ENCODE peak calls at places on chromosomes 12 and 14, in five cellular contexts. M is AG20443, J is ELR, L is C1 segment of cervical spinal cord, K is cardiac muscle cell. X is an unnamed sample.

GRCh38 chr14:77206877-77207389 is 25.3 kb downstream of the TMEM63C start:
- DNase-seq in J (no peak), M (no peak), K (no peak), L (no peak), X (no peak)

GRCh38 chr12:1794440-1795090 is 25.8 kb upstream of the LRTM2 start:
- DNase-seq in L (no peak), K (no peak), J (no peak), M (no peak), X (no peak)

GRCh38 chr12:92784356-92784755 is 81.6 kb downstream of the PLEKHG7 start:
- DNase-seq in M (peak), K (no peak), J (no peak), L (no peak), X (peak)

GRCh38 chr12:117033382-117034045 is 65.7 kb downstream of the TESC start:
- DNase-seq in K (no peak), J (no peak), L (no peak), M (no peak), X (no peak)

GRCh38 chr12:98578821-98579220 is 14.7 kb upstream of the SLC25A3 start:
- DNase-seq in M (no peak), L (no peak), J (no peak), K (no peak), X (peak)

GRCh38 chr14:97978336-97978735 is 1181.2 kb downstream of the VRK1 start:
- DNase-seq in K (no peak), L (peak), M (peak), J (no peak), X (peak)

GRCh38 chr14:22526210-22526609 is 62.8 kb downstream of the DAD1 start:
- DNase-seq in L (no peak), M (no peak), K (no peak), J (no peak), X (no peak)

GRCh38 chr12:92546826-92547348 is 155.9 kb upstream of the PLEKHG7 start:
- DNase-seq in L (no peak), M (no peak), K (no peak), J (no peak), X (no peak)

GRCh38 chr12:107372229-107372658 is 278.9 kb upstream of the CRY1 start:
- DNase-seq in J (peak), K (peak), M (no peak), L (no peak), X (peak)

GRCh38 chr14:94466706-94467370 is 9.2 kb downstream of the SERPINA9 start:
- DNase-seq in J (no peak), L (no peak), K (no peak), M (no peak), X (peak)

GRCh38 chr14:37903561-37904191 is 304.0 kb upstream of the SSTR1 start:
- DNase-seq in M (peak), L (no peak), K (peak), J (peak), X (peak)

GRCh38 chr14:68182492-68182891 is 362.9 kb downstream of the RAD51B start:
- DNase-seq in K (no peak), M (no peak), J (no peak), L (no peak), X (no peak)

GRCh38 chr12:32548691-32549412 is 130.2 kb upstream of the DNM1L start:
- DNase-seq in L (no peak), J (peak), K (peak), M (peak), X (no peak)

GRCh38 chr14:69323266-69323966 is 63.5 kb downstream of the GALNT16 start:
- DNase-seq in J (no peak), L (no peak), M (no peak), K (no peak), X (no peak)

GRCh38 chr12:542290-543113 is 82.8 kb downstream of the B4GALNT3 start:
- DNase-seq in K (no peak), L (no peak), M (no peak), J (no peak), X (no peak)

GRCh38 chr14:35821546-35822411 is 4.4 kb upstream of the BRMS1L start:
- DNase-seq in J (peak), L (no peak), K (peak), M (peak), X (peak)

GRCh38 chr12:122158700-122159285 is 15.2 kb downstream of the IL31 start:
- DNase-seq in L (no peak), J (no peak), K (no peak), M (no peak), X (peak)

GRCh38 chr14:75715926-75716780 is 55.1 kb downstream of the TTLL5 start:
- DNase-seq in M (peak), K (no peak), J (peak), L (no peak), X (peak)

GRCh38 chr12:26037615-26038180 is 79.2 kb downstream of the RASSF8 start:
- DNase-seq in J (no peak), L (no peak), M (no peak), K (no peak), X (no peak)

GRCh38 chr12:67366530-67367196 is 97.5 kb downstream of the CAND1 start:
- DNase-seq in K (peak), J (peak), L (no peak), M (peak), X (no peak)

GRCh38 chr14:94769413-94770250 is at the start of gene GSC:
- DNase-seq in M (peak), J (peak), L (no peak), K (peak), X (no peak)

GRCh38 chr14:88841741-88842140 is 17.3 kb downstream of the TTC8 start:
- DNase-seq in K (no peak), J (peak), M (no peak), L (no peak), X (peak)

GRCh38 chr12:116885496-116885895 is 4.3 kb upstream of the HRK start:
- DNase-seq in J (no peak), K (peak), M (no peak), L (no peak), X (no peak)

GRCh38 chr12:91617830-91618229 is 435.2 kb upstream of the DCN start:
- DNase-seq in K (no peak), M (no peak), L (no peak), J (no peak), X (peak)

GRCh38 chr12:65306603-65307501 is 28.4 kb downstream of the MSRB3 start:
- DNase-seq in M (peak), L (no peak), J (peak), K (peak), X (peak)

GRCh38 chr12:131829795-131830334 is 1.7 kb downstream of the MMP17 start:
- DNase-seq in J (peak), K (no peak), M (no peak), L (no peak), X (no peak)

GRCh38 chr12:12934556-12934955 is 17.4 kb downstream of the GPRC5D start:
- DNase-seq in J (no peak), M (no peak), K (no peak), L (no peak), X (no peak)

GRCh38 chr12:106089935-106090334 is 48.8 kb downstream of the NUAK1 start:
- DNase-seq in J (no peak), L (no peak), K (no peak), M (no peak), X (no peak)

GRCh38 chr12:28191018-28191595 is 851 bp downstream of the CCDC91 start:
- DNase-seq in K (no peak), M (peak), J (peak), L (no peak), X (peak)

GRCh38 chr12:91877022-91877421 is 268.6 kb downstream of the BTG1 start:
- DNase-seq in L (no peak), J (peak), K (peak), M (peak), X (peak)

GRCh38 chr14:68691031-68691864 is 101.6 kb downstream of the ZFP36L1 start:
- DNase-seq in K (no peak), J (no peak), M (no peak), L (no peak), X (no peak)

GRCh38 chr12:94458882-94459772 is 540 bp downstream of the CEP83 start:
- DNase-seq in M (no peak), L (no peak), J (peak), K (peak), X (peak)

GRCh38 chr12:46472893-46473633 is 100.5 kb upstream of the SLC38A2 start:
- DNase-seq in M (no peak), J (peak), K (peak), L (no peak), X (peak)